ENCODE peak calls at places on chromosome 11, in seven cellular contexts. G is H1, K is HCT116, J is SK-N-SH, O is K562, F is GM12878, L is HepG2. Z is an unnamed sample.

GRCh38 chr11:117625237-117625636 is 171.8 kb downstream of the DSCAML1 start:
- DNase-seq in J (no peak), O (no peak), L (no peak), F (no peak), G (no peak), K (no peak), Z (no peak)

GRCh38 chr11:60950933-60951610 is 904 bp downstream of the SLC15A3 start:
- DNase-seq in K (no peak), L (no peak), O (no peak), F (no peak), G (peak), J (no peak), Z (no peak)

GRCh38 chr11:62881579-62882427 is 1.1 kb downstream of the SLC3A2 start:
- DNase-seq in F (peak), J (no peak), K (peak), G (no peak), L (peak), O (peak), Z (peak)

GRCh38 chr11:77175869-77176539 is 48.0 kb downstream of the MYO7A start:
- DNase-seq in O (no peak), F (no peak), G (peak), L (no peak), K (no peak), J (no peak), Z (no peak)

GRCh38 chr11:57668467-57668890 is 565 bp downstream of the ZDHHC5 start:
- DNase-seq in G (no peak), L (no peak), F (no peak), O (peak), K (no peak), J (no peak), Z (no peak)

GRCh38 chr11:119377112-119377901 is 4.2 kb downstream of the USP2 start:
- DNase-seq in K (no peak), F (no peak), J (peak), O (peak), L (no peak), G (no peak), Z (peak)

GRCh38 chr11:72781313-72782080 is 12.3 kb downstream of the STARD10 start:
- DNase-seq in K (no peak), J (peak), L (no peak), O (peak), G (peak), F (no peak), Z (peak)

GRCh38 chr11:62542750-62543567 is 3.6 kb downstream of the AHNAK start:
- DNase-seq in J (peak), O (peak), G (peak), L (no peak), F (peak), K (peak), Z (peak)

GRCh38 chr11:122685041-122685440 is 29.5 kb downstream of the UBASH3B start:
- DNase-seq in K (no peak), J (no peak), F (no peak), L (peak), O (no peak), G (no peak), Z (no peak)

GRCh38 chr11:58043379-58043778 is 12.6 kb downstream of the OR6Q1 start:
- DNase-seq in F (no peak), J (no peak), O (no peak), G (no peak), L (no peak), K (no peak), Z (no peak)

GRCh38 chr11:20103281-20103680 is 57.0 kb downstream of the DBX1 start:
- DNase-seq in O (no peak), J (no peak), F (no peak), L (no peak), G (no peak), K (no peak), Z (no peak)

GRCh38 chr11:44744160-44744559 is 17.4 kb downstream of the TSPAN18 start:
- DNase-seq in O (no peak), L (no peak), K (no peak), G (no peak), F (no peak), J (peak), Z (no peak)

GRCh38 chr11:120170741-120171261 is 32.9 kb upstream of the TRIM29 start:
- DNase-seq in K (no peak), F (no peak), J (no peak), G (peak), L (no peak), O (peak), Z (no peak)

GRCh38 chr11:113675565-113675964 is 30.5 kb downstream of the TMPRSS5 start:
- DNase-seq in G (no peak), L (no peak), K (no peak), J (no peak), F (no peak), O (no peak), Z (no peak)

GRCh38 chr11:32312206-32312817 is 123.0 kb downstream of the WT1 start:
- DNase-seq in K (no peak), J (no peak), G (no peak), O (no peak), L (no peak), F (no peak), Z (no peak)

GRCh38 chr11:4019891-4020290 is 74.7 kb upstream of the RRM1 start:
- DNase-seq in J (peak), F (no peak), L (no peak), G (no peak), K (no peak), O (no peak), Z (no peak)

GRCh38 chr11:43556269-43556668 is 124.3 kb upstream of the HSD17B12 start:
- DNase-seq in O (no peak), G (no peak), K (no peak), F (no peak), J (no peak), L (no peak), Z (no peak)

GRCh38 chr11:86515297-86516094 is 140.8 kb downstream of the CCDC81 start:
- DNase-seq in J (peak), G (no peak), O (no peak), K (no peak), F (no peak), L (no peak), Z (no peak)

GRCh38 chr11:127843483-127844396 is 743.6 kb downstream of the ETS1 start:
- DNase-seq in G (peak), J (peak), O (peak), L (peak), F (no peak), K (no peak), Z (peak)

GRCh38 chr11:102361100-102362021 is 14.3 kb downstream of the BIRC2 start:
- DNase-seq in O (no peak), J (no peak), F (peak), L (no peak), K (no peak), G (no peak), Z (no peak)

GRCh38 chr11:123475478-123475877 is 45.4 kb downstream of the GRAMD1B start:
- DNase-seq in K (no peak), L (no peak), F (no peak), J (peak), G (no peak), O (no peak), Z (peak)

GRCh38 chr11:69390561-69390960 is 90.9 kb upstream of the LINC01488 start:
- DNase-seq in L (no peak), J (peak), G (no peak), F (no peak), K (no peak), O (no peak), Z (no peak)

GRCh38 chr11:45921561-45922424 is 663 bp upstream of the LARGE2 start:
- DNase-seq in J (peak), L (peak), G (peak), O (no peak), K (no peak), F (no peak), Z (peak)

DNA sequence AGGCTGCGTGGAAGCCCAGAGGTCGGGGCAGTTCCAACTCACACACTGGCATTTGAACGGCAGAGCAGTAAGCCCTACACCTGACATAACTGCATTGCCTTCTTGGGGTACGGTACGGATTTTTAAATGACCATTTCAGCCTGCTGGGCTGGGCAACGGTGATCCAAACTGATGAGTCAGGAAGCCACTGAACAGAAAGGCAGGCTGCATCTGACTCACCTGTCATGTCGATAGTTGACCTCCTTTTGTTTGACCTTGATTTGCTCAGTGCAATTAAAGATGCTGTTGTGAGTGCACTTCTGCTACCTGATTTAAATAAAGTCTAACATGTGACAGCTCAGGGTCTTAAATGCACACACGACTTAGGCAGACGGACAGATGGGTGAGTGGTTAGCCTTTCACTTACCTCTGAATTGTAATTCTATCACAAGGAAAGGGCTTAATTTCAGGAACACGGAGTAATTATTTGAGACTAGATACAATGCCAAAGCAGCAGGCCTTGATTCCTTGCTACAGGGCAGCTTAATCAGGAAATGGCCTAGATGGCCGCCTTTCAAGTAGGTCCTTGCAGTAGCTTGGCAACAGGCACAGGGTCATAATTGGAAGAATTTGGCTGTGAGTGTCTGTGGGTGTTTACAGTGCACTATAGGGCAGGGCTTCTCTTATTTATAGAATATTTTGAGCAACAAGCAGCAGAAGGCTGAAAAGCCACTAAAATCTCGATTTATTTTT is 52.2 kb downstream of the BMAL1 start:
- DNase-seq in F (no peak), O (no peak), G (no peak), L (no peak), J (peak), K (no peak), Z (no peak)
- TF ChIP-seq JUND in F (no peak), O (no peak), G (no peak), L (no peak), J (no peak), K (peak), Z (no peak)

DNA sequence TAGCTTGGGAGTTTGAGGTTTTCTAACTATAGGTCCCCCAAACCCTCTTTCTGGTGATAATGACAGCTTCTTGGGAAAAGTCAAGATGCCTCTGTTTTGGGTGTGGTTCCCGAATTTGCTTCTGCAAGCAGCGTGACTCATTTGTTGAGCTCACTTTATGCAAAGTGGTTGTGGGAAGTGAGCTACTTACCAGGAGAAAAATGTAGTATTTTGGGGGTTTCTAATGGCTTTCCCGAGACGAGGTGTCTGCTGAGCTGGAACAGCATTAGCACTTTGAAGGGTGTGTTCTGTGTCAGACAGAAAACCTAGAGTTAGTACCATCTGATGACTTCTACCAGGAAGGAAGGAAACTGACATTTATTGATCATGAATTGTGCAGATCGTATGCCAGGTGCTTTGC is 109.0 kb upstream of the CD44 start:
- DNase-seq in L (no peak), J (no peak), G (no peak), F (peak), O (peak), K (no peak), Z (no peak)
- TF ChIP-seq JUND in L (no peak), J (no peak), G (no peak), F (no peak), O (peak), K (peak), Z (no peak)

GRCh38 chr11:130031056-130031455 is 28.4 kb upstream of the PRDM10 start:
- DNase-seq in O (no peak), K (no peak), J (no peak), G (no peak), L (no peak), F (no peak), Z (no peak)
- TF ChIP-seq JUND in O (no peak), K (no peak), J (no peak), G (no peak), L (no peak), F (no peak), Z (no peak)

GRCh38 chr11:71446150-71446549 is 2.0 kb downstream of the DHCR7 start:
- DNase-seq in L (no peak), J (no peak), F (no peak), G (no peak), O (no peak), K (no peak), Z (no peak)

GRCh38 chr11:71449596-71449995 is 1.4 kb upstream of the DHCR7 start:
- DNase-seq in F (no peak), G (no peak), J (no peak), L (no peak), K (no peak), O (peak), Z (no peak)

GRCh38 chr11:71448257-71449161 is at the start of gene DHCR7:
- DNase-seq in J (peak), O (peak), G (peak), F (peak), L (peak), K (peak), Z (peak)

GRCh38 chr11:71446942-71447688 is 1.1 kb downstream of the DHCR7 start:
- DNase-seq in O (no peak), L (peak), J (no peak), K (no peak), G (no peak), F (no peak), Z (peak)

GRCh38 chr11:71447791-71448256 is 369 bp downstream of the DHCR7 start:
- DNase-seq in L (no peak), J (peak), K (no peak), O (peak), G (peak), F (no peak), Z (peak)
- TF ChIP-seq JUND in L (no peak), J (no peak), K (no peak), O (no peak), G (no peak), F (no peak), Z (no peak)

GRCh38 chr11:15969281-15969680 is 387.1 kb downstream of the SOX6 start:
- DNase-seq in L (peak), F (peak), J (no peak), G (no peak), K (no peak), O (peak), Z (no peak)
- TF ChIP-seq JUND in L (no peak), F (no peak), J (no peak), G (no peak), K (peak), O (peak), Z (no peak)

GRCh38 chr11:96424693-96425092 is 34.9 kb downstream of the JRKL start:
- DNase-seq in J (no peak), L (no peak), G (no peak), K (no peak), F (no peak), O (no peak), Z (no peak)
- TF ChIP-seq JUND in J (peak), L (no peak), G (no peak), K (no peak), F (no peak), O (no peak), Z (no peak)

Z was measured in T47D.